ENCODE peak calls at places on chromosomes 5 and 9, in nine cellular contexts. A, L, Y, J, T, R, O, F and Q are unnamed samples.

GRCh38 chr9:131640438-131641181 is 95.3 kb downstream of the PRRT1B start:
- DNase-seq in A (no peak), L (no peak), Y (no peak), J (no peak), T (no peak), R (no peak), O (no peak), F (no peak), Q (no peak)

GRCh38 chr5:142290574-142291299 is 34.1 kb downstream of the SPRY4 start:
- DNase-seq in A (no peak), L (no peak), Y (no peak), J (no peak), T (peak), R (no peak), O (no peak), F (no peak), Q (no peak)

GRCh38 chr9:93159601-93160418 is 24.1 kb upstream of the WNK2 start:
- DNase-seq in A (peak), L (no peak), Y (peak), J (peak), T (peak), R (peak), O (peak), F (peak), Q (peak)

GRCh38 chr5:14183187-14183939 is 40.2 kb downstream of the TRIO start:
- DNase-seq in A (no peak), L (no peak), Y (no peak), J (no peak), T (no peak), R (no peak), O (no peak), F (no peak), Q (no peak)

GRCh38 chr5:59503223-59503622 is 390.3 kb downstream of the PDE4D start:
- DNase-seq in A (no peak), L (no peak), Y (no peak), J (no peak), T (no peak), R (peak), O (peak), F (no peak), Q (no peak)

GRCh38 chr9:37953775-37954437 is 50.0 kb upstream of the SLC25A51 start:
- DNase-seq in A (no peak), L (no peak), Y (no peak), J (no peak), T (no peak), R (no peak), O (no peak), F (no peak), Q (no peak)

GRCh38 chr9:127382541-127382940 is 14.4 kb upstream of the SLC2A8 start:
- DNase-seq in A (no peak), L (no peak), Y (no peak), J (no peak), T (no peak), R (no peak), O (no peak), F (no peak), Q (peak)

GRCh38 chr5:16304846-16305245 is 125.3 kb upstream of the MARCHF11 start:
- DNase-seq in A (no peak), L (no peak), Y (no peak), J (no peak), T (no peak), R (no peak), O (no peak), F (no peak), Q (no peak)

GRCh38 chr5:937151-937924 is 44.7 kb downstream of the TRIP13 start:
- DNase-seq in A (no peak), L (no peak), Y (no peak), J (no peak), T (no peak), R (no peak), O (no peak), F (no peak), Q (no peak)

GRCh38 chr5:142720561-142721275 is 34.8 kb upstream of the FGF1 start:
- DNase-seq in A (no peak), L (no peak), Y (peak), J (no peak), T (no peak), R (peak), O (no peak), F (no peak), Q (no peak)

GRCh38 chr9:86987900-86988299 is 40.6 kb upstream of the GAS1 start:
- DNase-seq in A (no peak), L (no peak), Y (no peak), J (no peak), T (no peak), R (no peak), O (no peak), F (no peak), Q (no peak)